ENCODE peak calls at places on chromosome 10, in five cellular contexts. One of them, this sample, is unnamed.

GRCh38 chr10:37736120-37736519 is 121.3 kb downstream of the ZNF248 start:
- DNase-seq in left cardiac atrium: no peak
- DNase-seq in amniotic epithelial cell: no peak
- DNase-seq in NCI-H2081: no peak
- DNase-seq in activated naive CD4-positive, alpha-beta T cell: no peak
- DNase-seq in this sample: no peak

GRCh38 chr10:43353495-43354324 is 17.7 kb upstream of the FXYD4 start:
- DNase-seq in left cardiac atrium: no peak
- DNase-seq in amniotic epithelial cell: no peak
- DNase-seq in NCI-H2081: no peak
- DNase-seq in activated naive CD4-positive, alpha-beta T cell: no peak
- DNase-seq in this sample: no peak

GRCh38 chr10:126668505-126668904 is 2.0 kb downstream of the C10orf90 start:
- DNase-seq in left cardiac atrium: no peak
- DNase-seq in amniotic epithelial cell: no peak
- DNase-seq in NCI-H2081: no peak
- DNase-seq in activated naive CD4-positive, alpha-beta T cell: no peak
- DNase-seq in this sample: no peak

GRCh38 chr10:99124376-99124775 is 111.3 kb downstream of the HPSE2 start:
- DNase-seq in left cardiac atrium: no peak
- DNase-seq in amniotic epithelial cell: no peak
- DNase-seq in NCI-H2081: no peak
- DNase-seq in activated naive CD4-positive, alpha-beta T cell: no peak
- DNase-seq in this sample: no peak

GRCh38 chr10:110206988-110207804 is at the start of gene MXI1:
- DNase-seq in left cardiac atrium: peak; percentile 81
- DNase-seq in amniotic epithelial cell: peak; percentile 81
- DNase-seq in NCI-H2081: no peak
- DNase-seq in activated naive CD4-positive, alpha-beta T cell: no peak
- DNase-seq in this sample: peak; percentile 86

GRCh38 chr10:73553316-73553715 is 37.8 kb downstream of the USP54 start:
- DNase-seq in left cardiac atrium: no peak
- DNase-seq in amniotic epithelial cell: no peak
- DNase-seq in NCI-H2081: no peak
- DNase-seq in activated naive CD4-positive, alpha-beta T cell: no peak
- DNase-seq in this sample: no peak

GRCh38 chr10:76885815-76886214 is 751.8 kb downstream of the KCNMA1 start:
- DNase-seq in left cardiac atrium: peak; percentile 53
- DNase-seq in amniotic epithelial cell: no peak
- DNase-seq in NCI-H2081: peak; percentile 21
- DNase-seq in activated naive CD4-positive, alpha-beta T cell: no peak
- DNase-seq in this sample: no peak

GRCh38 chr10:109432281-109432680 is 491.0 kb downstream of the XPNPEP1 start:
- DNase-seq in left cardiac atrium: no peak
- DNase-seq in amniotic epithelial cell: peak; percentile 16
- DNase-seq in NCI-H2081: no peak
- DNase-seq in activated naive CD4-positive, alpha-beta T cell: no peak
- DNase-seq in this sample: no peak

GRCh38 chr10:119602241-119603095 is 5.7 kb upstream of the TIAL1 start:
- DNase-seq in left cardiac atrium: no peak
- DNase-seq in amniotic epithelial cell: peak; percentile 23
- DNase-seq in NCI-H2081: no peak
- DNase-seq in activated naive CD4-positive, alpha-beta T cell: no peak
- DNase-seq in this sample: peak; percentile 55

GRCh38 chr10:130045091-130045652 is 65.5 kb downstream of the C10orf143 start:
- DNase-seq in left cardiac atrium: no peak
- DNase-seq in amniotic epithelial cell: no peak
- DNase-seq in NCI-H2081: no peak
- DNase-seq in activated naive CD4-positive, alpha-beta T cell: no peak
- DNase-seq in this sample: no peak

GRCh38 chr10:51188013-51188412 is 113.7 kb downstream of the PRKG1 start:
- DNase-seq in left cardiac atrium: no peak
- DNase-seq in amniotic epithelial cell: no peak
- DNase-seq in NCI-H2081: no peak
- DNase-seq in activated naive CD4-positive, alpha-beta T cell: no peak
- DNase-seq in this sample: no peak

GRCh38 chr10:123573236-123574147 is 92.7 kb upstream of the GPR26 start:
- DNase-seq in left cardiac atrium: no peak
- DNase-seq in amniotic epithelial cell: no peak
- DNase-seq in NCI-H2081: no peak
- DNase-seq in activated naive CD4-positive, alpha-beta T cell: no peak
- DNase-seq in this sample: peak; percentile 52

GRCh38 chr10:35781643-35782035 is 139.5 kb upstream of the FZD8 start:
- DNase-seq in left cardiac atrium: no peak
- DNase-seq in amniotic epithelial cell: peak; percentile 16
- DNase-seq in NCI-H2081: no peak
- DNase-seq in activated naive CD4-positive, alpha-beta T cell: no peak
- DNase-seq in this sample: peak; percentile 16

GRCh38 chr10:130244031-130244927 is 108.1 kb downstream of the GLRX3 start:
- DNase-seq in left cardiac atrium: no peak
- DNase-seq in amniotic epithelial cell: no peak
- DNase-seq in NCI-H2081: no peak
- DNase-seq in activated naive CD4-positive, alpha-beta T cell: no peak
- DNase-seq in this sample: no peak

GRCh38 chr10:128360783-128361182 is 234.6 kb upstream of the MKI67 start:
- DNase-seq in left cardiac atrium: no peak
- DNase-seq in amniotic epithelial cell: no peak
- DNase-seq in NCI-H2081: no peak
- DNase-seq in activated naive CD4-positive, alpha-beta T cell: no peak
- DNase-seq in this sample: no peak

GRCh38 chr10:130648807-130649206 is 512.6 kb downstream of the GLRX3 start:
- DNase-seq in left cardiac atrium: no peak
- DNase-seq in amniotic epithelial cell: no peak
- DNase-seq in NCI-H2081: no peak
- DNase-seq in activated naive CD4-positive, alpha-beta T cell: no peak
- DNase-seq in this sample: no peak

GRCh38 chr10:44937201-44938005 is 22.2 kb upstream of the RASSF4 start:
- DNase-seq in left cardiac atrium: no peak
- DNase-seq in amniotic epithelial cell: peak; percentile 63
- DNase-seq in NCI-H2081: no peak
- DNase-seq in activated naive CD4-positive, alpha-beta T cell: no peak
- DNase-seq in this sample: no peak

GRCh38 chr10:77949167-77949566 is 22.6 kb upstream of the DLG5 start:
- DNase-seq in left cardiac atrium: peak; percentile 40
- DNase-seq in amniotic epithelial cell: peak; percentile 63
- DNase-seq in NCI-H2081: no peak
- DNase-seq in activated naive CD4-positive, alpha-beta T cell: no peak
- DNase-seq in this sample: no peak

GRCh38 chr10:52314007-52314821 is at the start of gene DKK1:
- DNase-seq in left cardiac atrium: peak; percentile 42
- DNase-seq in amniotic epithelial cell: peak; percentile 65
- DNase-seq in NCI-H2081: no peak
- DNase-seq in activated naive CD4-positive, alpha-beta T cell: no peak
- DNase-seq in this sample: no peak

GRCh38 chr10:86299562-86299961 is 67.0 kb downstream of the GRID1 start:
- DNase-seq in left cardiac atrium: no peak
- DNase-seq in amniotic epithelial cell: no peak
- DNase-seq in NCI-H2081: no peak
- DNase-seq in activated naive CD4-positive, alpha-beta T cell: no peak
- DNase-seq in this sample: no peak

GRCh38 chr10:103757531-103758293 is 97.7 kb downstream of the SH3PXD2A start:
- DNase-seq in left cardiac atrium: peak; percentile 65
- DNase-seq in amniotic epithelial cell: peak; percentile 81
- DNase-seq in NCI-H2081: no peak
- DNase-seq in activated naive CD4-positive, alpha-beta T cell: no peak
- DNase-seq in this sample: no peak

GRCh38 chr10:79399242-79399831 is 46.1 kb downstream of the ZCCHC24 start:
- DNase-seq in left cardiac atrium: peak; percentile 93
- DNase-seq in amniotic epithelial cell: peak; percentile 98
- DNase-seq in NCI-H2081: no peak
- DNase-seq in activated naive CD4-positive, alpha-beta T cell: no peak
- DNase-seq in this sample: no peak

GRCh38 chr10:122449153-122449552 is 5.3 kb upstream of the ARMS2 start:
- DNase-seq in left cardiac atrium: no peak
- DNase-seq in amniotic epithelial cell: no peak
- DNase-seq in NCI-H2081: no peak
- DNase-seq in activated naive CD4-positive, alpha-beta T cell: no peak
- DNase-seq in this sample: no peak

GRCh38 chr10:104353325-104354048 is at the start of gene CFAP58:
- DNase-seq in left cardiac atrium: peak; percentile 94
- DNase-seq in amniotic epithelial cell: peak; percentile 83
- DNase-seq in NCI-H2081: peak; percentile 91
- DNase-seq in activated naive CD4-positive, alpha-beta T cell: peak; percentile 55
- DNase-seq in this sample: peak; percentile 96

GRCh38 chr10:93815304-93816091 is 57.8 kb downstream of the LGI1 start:
- DNase-seq in left cardiac atrium: no peak
- DNase-seq in amniotic epithelial cell: no peak
- DNase-seq in NCI-H2081: no peak
- DNase-seq in activated naive CD4-positive, alpha-beta T cell: no peak
- DNase-seq in this sample: peak; percentile 40

GRCh38 chr10:26555719-26556368 is 117.7 kb downstream of the APBB1IP start:
- DNase-seq in left cardiac atrium: peak; percentile 51
- DNase-seq in amniotic epithelial cell: peak; percentile 80
- DNase-seq in NCI-H2081: no peak
- DNase-seq in activated naive CD4-positive, alpha-beta T cell: no peak
- DNase-seq in this sample: no peak

GRCh38 chr10:69494626-69495558 is 43.6 kb downstream of the TSPAN15 start:
- DNase-seq in left cardiac atrium: no peak
- DNase-seq in amniotic epithelial cell: no peak
- DNase-seq in NCI-H2081: no peak
- DNase-seq in activated naive CD4-positive, alpha-beta T cell: no peak
- DNase-seq in this sample: no peak

GRCh38 chr10:34348917-34349509 is 466.1 kb downstream of the PARD3 start:
- DNase-seq in left cardiac atrium: no peak
- DNase-seq in amniotic epithelial cell: no peak
- DNase-seq in NCI-H2081: no peak
- DNase-seq in activated naive CD4-positive, alpha-beta T cell: no peak
- DNase-seq in this sample: no peak

GRCh38 chr10:105506258-105506657 is 865.2 kb downstream of the SORCS3 start:
- DNase-seq in left cardiac atrium: no peak
- DNase-seq in amniotic epithelial cell: no peak
- DNase-seq in NCI-H2081: no peak
- DNase-seq in activated naive CD4-positive, alpha-beta T cell: no peak
- DNase-seq in this sample: no peak

GRCh38 chr10:80163741-80164341 is 31.3 kb downstream of the PLAC9 start:
- DNase-seq in left cardiac atrium: peak; percentile 67
- DNase-seq in amniotic epithelial cell: peak; percentile 87
- DNase-seq in NCI-H2081: no peak
- DNase-seq in activated naive CD4-positive, alpha-beta T cell: no peak
- DNase-seq in this sample: no peak

GRCh38 chr10:121514141-121514865 is 83.9 kb downstream of the FGFR2 start:
- DNase-seq in left cardiac atrium: no peak
- DNase-seq in amniotic epithelial cell: no peak
- DNase-seq in NCI-H2081: no peak
- DNase-seq in activated naive CD4-positive, alpha-beta T cell: no peak
- DNase-seq in this sample: no peak

GRCh38 chr10:13882112-13882711 is 295.4 kb downstream of the PRPF18 start:
- DNase-seq in left cardiac atrium: peak; percentile 52
- DNase-seq in amniotic epithelial cell: peak; percentile 70
- DNase-seq in NCI-H2081: no peak
- DNase-seq in activated naive CD4-positive, alpha-beta T cell: no peak
- DNase-seq in this sample: no peak

GRCh38 chr10:100996678-100997363 is 2.8 kb upstream of the LZTS2 start:
- DNase-seq in left cardiac atrium: no peak
- DNase-seq in amniotic epithelial cell: no peak
- DNase-seq in NCI-H2081: peak; percentile 17
- DNase-seq in activated naive CD4-positive, alpha-beta T cell: no peak
- DNase-seq in this sample: peak; percentile 52

GRCh38 chr10:81915517-81915916 is 40.5 kb downstream of the NRG3 start:
- DNase-seq in left cardiac atrium: no peak
- DNase-seq in amniotic epithelial cell: no peak
- DNase-seq in NCI-H2081: no peak
- DNase-seq in activated naive CD4-positive, alpha-beta T cell: no peak
- DNase-seq in this sample: no peak

GRCh38 chr10:114577133-114577532 is 80.9 kb downstream of the ABLIM1 start:
- DNase-seq in left cardiac atrium: peak; percentile 38
- DNase-seq in amniotic epithelial cell: peak; percentile 41
- DNase-seq in NCI-H2081: no peak
- DNase-seq in activated naive CD4-positive, alpha-beta T cell: no peak
- DNase-seq in this sample: no peak

GRCh38 chr10:115727114-115727513 is 545.9 kb downstream of the GFRA1 start:
- DNase-seq in left cardiac atrium: no peak
- DNase-seq in amniotic epithelial cell: no peak
- DNase-seq in NCI-H2081: no peak
- DNase-seq in activated naive CD4-positive, alpha-beta T cell: no peak
- DNase-seq in this sample: no peak

GRCh38 chr10:66941491-66941890 is 15.7 kb downstream of the LRRTM3 start:
- DNase-seq in left cardiac atrium: no peak
- DNase-seq in amniotic epithelial cell: no peak
- DNase-seq in NCI-H2081: no peak
- DNase-seq in activated naive CD4-positive, alpha-beta T cell: no peak
- DNase-seq in this sample: no peak

GRCh38 chr10:122282909-122283308 is 11.8 kb downstream of the BTBD16 start:
- DNase-seq in left cardiac atrium: no peak
- DNase-seq in amniotic epithelial cell: no peak
- DNase-seq in NCI-H2081: no peak
- DNase-seq in activated naive CD4-positive, alpha-beta T cell: no peak
- DNase-seq in this sample: no peak

GRCh38 chr10:78520737-78521430 is 487.2 kb downstream of the RPS24 start:
- DNase-seq in left cardiac atrium: no peak
- DNase-seq in amniotic epithelial cell: peak; percentile 39
- DNase-seq in NCI-H2081: no peak
- DNase-seq in activated naive CD4-positive, alpha-beta T cell: no peak
- DNase-seq in this sample: peak; percentile 1